ENCODE peak calls at places on chromosome 7, in seven cellular contexts. F is lower leg skin, X is epithelial cell of esophagus, W is cardiac muscle cell, D is non-pigmented ciliary epithelial cell, E is H7, S is fibroblast of the aortic adventitia. Z is an unnamed sample.

GRCh38 chr7:122652851-122653250 is 46.1 kb downstream of the RNF133 start:
- DNase-seq in F (no peak), W (no peak), X (peak), D (no peak), S (no peak), E (no peak), Z (no peak)

GRCh38 chr7:52771177-52771576 is 264.3 kb upstream of the POM121L12 start:
- DNase-seq in W (no peak), D (no peak), E (no peak), F (no peak), X (no peak), S (no peak), Z (no peak)

GRCh38 chr7:152579070-152579469 is 96.9 kb downstream of the XRCC2 start:
- DNase-seq in X (no peak), D (no peak), W (no peak), E (no peak), S (no peak), F (no peak), Z (no peak)

GRCh38 chr7:104914427-104914826 is 99.6 kb upstream of the KMT2E start:
- DNase-seq in S (no peak), W (no peak), F (no peak), D (no peak), E (no peak), X (no peak), Z (no peak)

GRCh38 chr7:19772323-19772722 is 1.1 kb downstream of the TMEM196 start:
- DNase-seq in X (peak), S (no peak), W (peak), E (peak), F (no peak), D (no peak), Z (peak)

GRCh38 chr7:152112829-152113228 is 87.4 kb downstream of the GALNT11 start:
- DNase-seq in W (no peak), X (no peak), E (no peak), F (no peak), D (no peak), S (no peak), Z (no peak)

GRCh38 chr7:16130127-16131110 is 290.9 kb downstream of the CRPPA start:
- DNase-seq in F (no peak), E (no peak), W (no peak), S (peak), X (no peak), D (no peak), Z (no peak)

GRCh38 chr7:36600869-36601530 is 123.3 kb downstream of the AOAH start:
- DNase-seq in D (peak), S (peak), F (no peak), W (no peak), X (peak), E (no peak), Z (no peak)

GRCh38 chr7:845091-845490 is 12.8 kb downstream of the SUN1 start:
- DNase-seq in S (no peak), E (no peak), X (no peak), F (no peak), W (no peak), D (no peak), Z (no peak)

GRCh38 chr7:103940382-103941268 is 48.8 kb downstream of the RELN start:
- DNase-seq in W (no peak), E (no peak), X (no peak), F (no peak), D (no peak), S (no peak), Z (no peak)

GRCh38 chr7:34133983-34134782 is 228.8 kb downstream of the BMPER start:
- DNase-seq in W (peak), F (peak), S (peak), D (no peak), E (peak), X (peak), Z (peak)

GRCh38 chr7:106420741-106421140 is 136.0 kb upstream of the NAMPT start:
- DNase-seq in E (no peak), F (no peak), W (no peak), D (no peak), S (no peak), X (no peak), Z (no peak)